ENCODE peak calls at places on chromosomes 3 and 15, in eight cellular contexts. P is cardiac muscle cell; F is Caco-2; O is GM12878; L is A549; A is NB4; X is MM.1S; G is CD8-positive, alpha-beta T cell. D is an unnamed sample.

GRCh38 chr15:74653426-74654082 is 37.9 kb downstream of the CLK3 start:
- DNase-seq in F (no peak), P (peak; percentile 87), A (no peak), X (no peak), G (no peak), L (no peak), O (no peak), D (no peak)

GRCh38 chr15:25903024-25903581 is 40.0 kb upstream of the ATP10A start:
- DNase-seq in G (no peak), A (no peak), L (no peak), X (no peak), P (peak; percentile 69), F (no peak), O (no peak), D (no peak)

GRCh38 chr3:40770046-40770445 is 245.3 kb downstream of the ZNF621 start:
- DNase-seq in L (no peak), G (no peak), A (no peak), O (no peak), F (no peak), X (no peak), P (no peak), D (no peak)

GRCh38 chr3:30611613-30612421 is 5.4 kb downstream of the TGFBR2 start:
- DNase-seq in P (peak; percentile 52), X (no peak), L (peak; percentile 73), O (no peak), A (peak; percentile 53), G (no peak), F (no peak), D (no peak)

GRCh38 chr3:128239304-128239703 is 86.0 kb downstream of the EEFSEC start:
- DNase-seq in L (no peak), F (no peak), X (no peak), G (no peak), A (no peak), P (no peak), O (no peak), D (no peak)

GRCh38 chr15:39623550-39623931 is 42.7 kb downstream of the THBS1 start:
- DNase-seq in P (no peak), L (no peak), A (no peak), G (peak; percentile 66), F (no peak), O (peak; percentile 83), X (peak; percentile 91), D (peak; percentile 56)

GRCh38 chr3:109257269-109257668 is 59.0 kb downstream of the DPPA2 start:
- DNase-seq in X (no peak), A (no peak), L (no peak), F (no peak), P (peak; percentile 96), O (no peak), G (no peak), D (no peak)

GRCh38 chr3:194140520-194141414 is 4.8 kb downstream of the HES1 start:
- DNase-seq in A (peak; percentile 92), O (no peak), X (no peak), G (no peak), F (peak; percentile 64), P (peak; percentile 73), L (peak; percentile 54), D (peak; percentile 70)

GRCh38 chr3:36124118-36124796 is 256.0 kb upstream of the STAC start:
- DNase-seq in O (no peak), P (peak; percentile 56), L (peak; percentile 67), A (peak; percentile 9), F (peak; percentile 64), G (no peak), X (peak; percentile 33), D (no peak)

GRCh38 chr3:18008706-18009363 is 266.4 kb upstream of the TBC1D5 start:
- DNase-seq in F (no peak), O (no peak), A (peak; percentile 47), P (peak; percentile 89), L (no peak), X (no peak), G (no peak), D (no peak)

GRCh38 chr3:12470111-12470510 is 14.2 kb upstream of the TSEN2 start:
- DNase-seq in L (peak; percentile 33), F (no peak), A (no peak), X (no peak), O (no peak), P (no peak), G (no peak), D (no peak)

GRCh38 chr3:181703701-181704420 is 7.9 kb upstream of the SOX2 start:
- DNase-seq in X (no peak), G (no peak), F (no peak), A (no peak), L (no peak), O (no peak), P (no peak), D (no peak)

GRCh38 chr3:46566040-46566631 is at the start of gene LRRC2:
- DNase-seq in A (no peak), L (no peak), F (no peak), P (peak; percentile 85), X (peak; percentile 17), G (peak; percentile 61), O (no peak), D (no peak)

GRCh38 chr3:2861120-2861519 is 249.1 kb downstream of the IL5RA start:
- DNase-seq in X (no peak), L (no peak), A (no peak), F (no peak), O (no peak), P (no peak), G (no peak), D (no peak)

GRCh38 chr15:99212401-99212800 is 37.0 kb downstream of the TTC23 start:
- DNase-seq in O (no peak), L (peak; percentile 14), G (no peak), A (no peak), X (no peak), F (no peak), P (peak; percentile 46), D (no peak)

GRCh38 chr3:126127452-126127851 is 43.5 kb upstream of the SLC41A3 start:
- DNase-seq in L (no peak), P (no peak), F (no peak), X (no peak), A (no peak), G (peak; percentile 37), O (no peak), D (no peak)

DNA sequence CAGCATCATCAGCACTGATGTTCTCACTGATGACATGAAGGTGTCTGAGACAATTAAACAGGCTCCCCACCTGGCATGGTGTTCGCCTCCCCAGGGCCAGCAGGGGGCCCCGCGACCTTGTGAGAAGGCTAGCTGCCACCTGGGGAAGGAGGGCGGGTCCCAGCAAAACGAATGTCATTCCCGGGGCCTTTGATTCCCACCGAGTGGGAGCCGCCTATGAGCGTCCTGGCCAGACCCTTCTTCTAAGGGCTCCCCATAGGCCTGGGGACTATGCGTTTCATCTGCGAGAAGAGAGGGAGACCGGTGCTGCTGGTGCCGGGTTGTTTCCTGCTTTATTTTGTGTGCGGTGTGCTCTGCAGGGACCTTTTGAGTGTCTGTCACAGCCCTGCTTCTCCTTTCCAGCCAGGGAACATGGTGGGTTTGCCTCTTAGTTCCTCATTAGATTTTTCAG is 20.5 kb upstream of the MINDY4B start:
- DNase-seq in L (peak; percentile 49), A (peak; percentile 38), F (peak; percentile 79), O (no peak), X (peak; percentile 75), G (peak; percentile 63), P (peak; percentile 27), D (peak; percentile 67)
- TF ChIP-seq CTCF in L (peak; percentile 66), A (peak; percentile 44), F (peak; percentile 80), O (peak; percentile 81), X (peak; percentile 95), G (peak; percentile 60), P (peak; percentile 71), D (peak; percentile 67)

DNA sequence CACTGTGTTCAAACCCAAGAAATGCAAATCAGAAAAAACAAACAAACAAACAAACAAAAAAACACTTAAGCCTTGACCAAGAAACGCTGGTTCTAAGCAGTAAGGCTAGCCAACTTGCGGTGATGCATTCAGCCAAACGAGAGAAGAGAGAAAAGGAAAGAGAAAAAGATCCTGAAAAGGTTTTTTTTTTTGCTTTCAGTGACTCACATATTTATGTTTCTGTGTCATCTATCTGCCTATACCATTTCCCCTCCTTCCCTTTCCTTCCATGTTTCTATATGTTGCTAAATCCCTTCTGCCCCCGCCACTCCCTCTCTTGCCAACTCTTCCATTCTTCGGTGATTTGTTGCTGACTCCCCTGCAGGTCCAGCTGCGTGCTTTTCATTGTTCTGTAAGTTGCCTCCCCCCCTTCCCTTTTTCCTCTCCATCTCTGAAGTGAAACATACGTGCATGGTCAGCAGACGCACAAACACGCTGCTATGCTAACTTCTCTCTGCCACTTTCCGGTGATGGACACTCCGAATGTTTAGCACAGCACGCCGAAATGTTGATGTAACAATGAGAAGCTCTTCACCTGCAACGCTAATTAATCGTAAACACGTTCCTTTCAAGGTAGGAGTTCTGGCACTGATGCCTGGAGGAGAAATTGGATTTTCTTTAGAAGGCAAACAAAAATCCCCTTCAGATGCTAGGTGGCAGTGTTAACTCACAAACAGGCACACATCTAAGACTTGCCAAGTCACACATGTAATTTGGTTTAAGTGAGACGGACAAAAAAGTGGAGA is 154.5 kb downstream of the TUSC7 start:
- DNase-seq in X (peak; percentile 69), A (peak; percentile 22), F (peak; percentile 14), L (peak; percentile 51), O (peak; percentile 17), G (no peak), P (peak; percentile 62), D (peak; percentile 22)
- TF ChIP-seq CTCF in X (peak; percentile 66), A (no peak), F (no peak), L (peak; percentile 49), O (peak; percentile 45), G (no peak), P (peak; percentile 45), D (no peak)

GRCh38 chr3:52299815-52300611 is 12.4 kb downstream of the GLYCTK start:
- DNase-seq in X (no peak), G (no peak), F (peak; percentile 72), O (no peak), L (peak; percentile 38), A (peak; percentile 90), P (peak; percentile 47), D (peak; percentile 41)
- TF ChIP-seq CTCF in X (no peak), G (no peak), F (no peak), O (peak; percentile 10), L (no peak), A (no peak), P (no peak), D (no peak)

DNA sequence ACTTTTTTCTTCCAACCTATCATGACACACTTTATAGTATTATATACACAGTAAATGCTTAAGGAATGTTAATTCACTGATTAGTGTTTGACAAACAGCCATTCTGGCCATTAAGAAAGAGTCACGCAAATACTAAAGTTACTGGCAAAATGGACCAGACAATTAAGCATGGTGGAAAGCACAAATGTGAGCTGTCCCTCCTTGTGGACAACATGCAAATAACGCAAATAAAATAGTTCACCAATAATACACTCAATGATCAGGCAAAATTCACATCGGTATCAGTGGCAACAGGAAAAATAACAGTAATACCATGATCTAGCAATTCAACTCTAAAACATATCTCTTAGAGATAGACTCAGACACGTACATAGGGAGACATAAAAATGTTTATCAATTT is 71.7 kb downstream of the NEDD4 start:
- DNase-seq in L (no peak), G (no peak), X (no peak), F (no peak), O (no peak), P (no peak), A (no peak), D (no peak)
- TF ChIP-seq CTCF in L (no peak), G (no peak), X (no peak), F (no peak), O (no peak), P (no peak), A (no peak), D (no peak)